ENCODE peak calls at places on chromosomes 12 and 14, in five cellular contexts. One of them, this sample, is unnamed.

GRCh38 chr12:116347265-116347664 is 69.8 kb upstream of the MED13L start:
- DNase-seq in K562: no peak
- DNase-seq in HepG2: no peak
- DNase-seq in H1: no peak
- DNase-seq in HCT116: no peak
- DNase-seq in this sample: no peak

GRCh38 chr14:100504372-100505078 is 82.7 kb downstream of the BEGAIN start:
- DNase-seq in HepG2: peak
- DNase-seq in H1: no peak
- DNase-seq in HCT116: peak
- DNase-seq in K562: no peak
- DNase-seq in this sample: no peak

GRCh38 chr14:101060171-101060601 is 156.7 kb upstream of the RTL1 start:
- DNase-seq in HepG2: no peak
- DNase-seq in H1: no peak
- DNase-seq in K562: no peak
- DNase-seq in HCT116: no peak
- DNase-seq in this sample: no peak

GRCh38 chr14:68649461-68650189 is 143.2 kb downstream of the ZFP36L1 start:
- DNase-seq in H1: no peak
- DNase-seq in HCT116: no peak
- DNase-seq in K562: no peak
- DNase-seq in HepG2: no peak
- DNase-seq in this sample: no peak

GRCh38 chr12:2958432-2959193 is 584 bp upstream of the TEAD4 start:
- DNase-seq in H1: no peak
- DNase-seq in HepG2: peak
- DNase-seq in HCT116: peak
- DNase-seq in K562: peak
- DNase-seq in this sample: no peak

GRCh38 chr14:100072783-100073346 is 7.6 kb downstream of the EVL start:
- DNase-seq in K562: peak
- DNase-seq in H1: no peak
- DNase-seq in HCT116: peak
- DNase-seq in HepG2: no peak
- DNase-seq in this sample: no peak

GRCh38 chr12:28578833-28579252 is 388.6 kb downstream of the CCDC91 start:
- DNase-seq in HCT116: no peak
- DNase-seq in HepG2: no peak
- DNase-seq in H1: no peak
- DNase-seq in K562: no peak
- DNase-seq in this sample: no peak

GRCh38 chr12:8687846-8688601 is 9.8 kb upstream of the RIMKLB start:
- DNase-seq in HCT116: peak
- DNase-seq in H1: no peak
- DNase-seq in K562: peak
- DNase-seq in HepG2: no peak
- DNase-seq in this sample: no peak

GRCh38 chr12:2082321-2082720 is 29.5 kb downstream of the CACNA1C start:
- DNase-seq in K562: no peak
- DNase-seq in HCT116: no peak
- DNase-seq in HepG2: no peak
- DNase-seq in H1: no peak
- DNase-seq in this sample: no peak

GRCh38 chr14:100203962-100204834 is 34.7 kb upstream of the YY1 start:
- DNase-seq in K562: no peak
- DNase-seq in HCT116: no peak
- DNase-seq in HepG2: peak
- DNase-seq in H1: no peak
- DNase-seq in this sample: no peak

GRCh38 chr12:60262378-60262777 is 666.5 kb downstream of the SLC16A7 start:
- DNase-seq in H1: no peak
- DNase-seq in HCT116: no peak
- DNase-seq in K562: no peak
- DNase-seq in HepG2: no peak
- DNase-seq in this sample: no peak

GRCh38 chr14:64447890-64448667 is 17.2 kb upstream of the AKAP5 start:
- DNase-seq in HCT116: no peak
- DNase-seq in K562: no peak
- DNase-seq in HepG2: no peak
- DNase-seq in H1: no peak
- DNase-seq in this sample: no peak

GRCh38 chr14:30440986-30441385 is 118.0 kb upstream of the G2E3 start:
- DNase-seq in HepG2: no peak
- DNase-seq in K562: no peak
- DNase-seq in HCT116: no peak
- DNase-seq in H1: no peak
- DNase-seq in this sample: no peak

GRCh38 chr14:104431929-104432541 is 147.5 kb upstream of the C14orf180 start:
- DNase-seq in HepG2: no peak
- DNase-seq in HCT116: no peak
- DNase-seq in H1: no peak
- DNase-seq in K562: no peak
- DNase-seq in this sample: no peak

GRCh38 chr14:75630695-75631452 is 29.8 kb downstream of the ERG28 start:
- DNase-seq in K562: no peak
- DNase-seq in HepG2: no peak
- DNase-seq in H1: peak
- DNase-seq in HCT116: no peak
- DNase-seq in this sample: no peak

GRCh38 chr12:116918464-116918863 is 7.7 kb downstream of the FBXW8 start:
- DNase-seq in HCT116: no peak
- DNase-seq in K562: peak
- DNase-seq in HepG2: no peak
- DNase-seq in H1: no peak
- DNase-seq in this sample: no peak

GRCh38 chr12:38586652-38587219 is 270.2 kb downstream of the ALG10B start:
- DNase-seq in HepG2: no peak
- DNase-seq in H1: no peak
- DNase-seq in K562: no peak
- DNase-seq in HCT116: no peak
- DNase-seq in this sample: no peak

GRCh38 chr12:870378-870777 is 79.1 kb downstream of the RAD52 start:
- DNase-seq in K562: no peak
- DNase-seq in HCT116: no peak
- DNase-seq in H1: no peak
- DNase-seq in HepG2: no peak
- DNase-seq in this sample: no peak

GRCh38 chr12:96070670-96071279 is 35.4 kb upstream of the LTA4H start:
- DNase-seq in HepG2: peak
- DNase-seq in K562: peak
- DNase-seq in H1: no peak
- DNase-seq in HCT116: no peak
- DNase-seq in this sample: peak

GRCh38 chr12:46956451-46957035 is 122.9 kb upstream of the PCED1B start:
- DNase-seq in HepG2: no peak
- DNase-seq in K562: no peak
- DNase-seq in HCT116: no peak
- DNase-seq in H1: no peak
- DNase-seq in this sample: no peak

GRCh38 chr12:54958048-54958658 is 26.4 kb downstream of the TESPA1 start:
- DNase-seq in K562: peak
- DNase-seq in HCT116: peak
- DNase-seq in H1: no peak
- DNase-seq in HepG2: peak
- DNase-seq in this sample: peak

GRCh38 chr12:65999564-66000280 is 130.8 kb downstream of the LLPH start:
- DNase-seq in K562: no peak
- DNase-seq in HepG2: no peak
- DNase-seq in H1: no peak
- DNase-seq in HCT116: no peak
- DNase-seq in this sample: no peak

GRCh38 chr12:31317471-31318397 is 8.2 kb downstream of the SINHCAF start:
- DNase-seq in K562: no peak
- DNase-seq in H1: no peak
- DNase-seq in HepG2: no peak
- DNase-seq in HCT116: no peak
- DNase-seq in this sample: no peak

GRCh38 chr12:50201987-50202521 is 34.9 kb upstream of the CERS5 start:
- DNase-seq in HCT116: peak
- DNase-seq in HepG2: no peak
- DNase-seq in K562: no peak
- DNase-seq in H1: no peak
- DNase-seq in this sample: no peak

GRCh38 chr12:102120886-102121285 is 903 bp downstream of the PARPBP start:
- DNase-seq in H1: no peak
- DNase-seq in K562: peak
- DNase-seq in HCT116: peak
- DNase-seq in HepG2: peak
- DNase-seq in this sample: no peak

GRCh38 chr12:68334136-68334535 is 2.0 kb upstream of the MDM1 start:
- DNase-seq in K562: no peak
- DNase-seq in H1: no peak
- DNase-seq in HCT116: no peak
- DNase-seq in HepG2: no peak
- DNase-seq in this sample: peak

GRCh38 chr12:80617733-80618132 is 89.7 kb upstream of the MYF6 start:
- DNase-seq in H1: no peak
- DNase-seq in HepG2: no peak
- DNase-seq in K562: no peak
- DNase-seq in HCT116: no peak
- DNase-seq in this sample: no peak

GRCh38 chr12:70448371-70448770 is 82.3 kb downstream of the KCNMB4 start:
- DNase-seq in HCT116: no peak
- DNase-seq in K562: no peak
- DNase-seq in HepG2: no peak
- DNase-seq in H1: no peak
- DNase-seq in this sample: no peak

GRCh38 chr12:59895161-59895785 is 299.4 kb downstream of the SLC16A7 start:
- DNase-seq in HCT116: no peak
- DNase-seq in H1: no peak
- DNase-seq in HepG2: no peak
- DNase-seq in K562: no peak
- DNase-seq in this sample: no peak

GRCh38 chr12:12721251-12721689 is 4.1 kb downstream of the CDKN1B start:
- DNase-seq in HepG2: no peak
- DNase-seq in K562: peak
- DNase-seq in H1: no peak
- DNase-seq in HCT116: no peak
- DNase-seq in this sample: no peak

GRCh38 chr12:1540690-1541089 is 53.7 kb downstream of the FBXL14 start:
- DNase-seq in K562: no peak
- DNase-seq in H1: no peak
- DNase-seq in HepG2: peak
- DNase-seq in HCT116: peak
- DNase-seq in this sample: no peak

GRCh38 chr14:60724080-60724618 is at the start of gene SIX4:
- DNase-seq in HCT116: peak
- DNase-seq in HepG2: peak
- DNase-seq in K562: peak
- DNase-seq in H1: peak
- DNase-seq in this sample: no peak

GRCh38 chr14:68891851-68892660 is 87.0 kb downstream of the ACTN1 start:
- DNase-seq in K562: no peak
- DNase-seq in HCT116: no peak
- DNase-seq in HepG2: no peak
- DNase-seq in H1: no peak
- DNase-seq in this sample: no peak

GRCh38 chr12:71360013-71360412 is 79.6 kb upstream of the LGR5 start:
- DNase-seq in HCT116: no peak
- DNase-seq in H1: no peak
- DNase-seq in HepG2: no peak
- DNase-seq in K562: no peak
- DNase-seq in this sample: no peak

GRCh38 chr14:90555126-90556049 is 158.6 kb downstream of the CALM1 start:
- DNase-seq in HepG2: no peak
- DNase-seq in HCT116: no peak
- DNase-seq in K562: no peak
- DNase-seq in H1: no peak
- DNase-seq in this sample: no peak

GRCh38 chr12:121085113-121085841 is 46.2 kb upstream of the OASL start:
- DNase-seq in H1: no peak
- DNase-seq in HepG2: no peak
- DNase-seq in K562: no peak
- DNase-seq in HCT116: no peak
- DNase-seq in this sample: no peak
- TF ChIP-seq EZH2 in H1: no peak
- TF ChIP-seq EZH2 in HepG2: no peak
- TF ChIP-seq EZH2 in K562: no peak
- TF ChIP-seq EZH2 in HCT116: no peak
- TF ChIP-seq EZH2 in this sample: no peak

GRCh38 chr14:72830786-72831583 is 62.9 kb downstream of the DPF3 start:
- DNase-seq in K562: no peak
- DNase-seq in H1: no peak
- DNase-seq in HepG2: no peak
- DNase-seq in HCT116: no peak
- DNase-seq in this sample: no peak
- TF ChIP-seq CEBPB in K562: no peak
- TF ChIP-seq CEBPB in H1: no peak
- TF ChIP-seq CEBPB in HepG2: no peak
- TF ChIP-seq CEBPB in HCT116: no peak
- TF ChIP-seq CEBPB in this sample: no peak

GRCh38 chr12:120642806-120643205 is 2.4 kb downstream of the CABP1 start:
- DNase-seq in HCT116: no peak
- DNase-seq in K562: no peak
- DNase-seq in HepG2: no peak
- DNase-seq in H1: no peak
- DNase-seq in this sample: no peak
- TF ChIP-seq EZH2 in HCT116: no peak
- TF ChIP-seq EZH2 in K562: no peak
- TF ChIP-seq EZH2 in HepG2: no peak
- TF ChIP-seq EZH2 in H1: no peak
- TF ChIP-seq EZH2 in this sample: no peak

DNA sequence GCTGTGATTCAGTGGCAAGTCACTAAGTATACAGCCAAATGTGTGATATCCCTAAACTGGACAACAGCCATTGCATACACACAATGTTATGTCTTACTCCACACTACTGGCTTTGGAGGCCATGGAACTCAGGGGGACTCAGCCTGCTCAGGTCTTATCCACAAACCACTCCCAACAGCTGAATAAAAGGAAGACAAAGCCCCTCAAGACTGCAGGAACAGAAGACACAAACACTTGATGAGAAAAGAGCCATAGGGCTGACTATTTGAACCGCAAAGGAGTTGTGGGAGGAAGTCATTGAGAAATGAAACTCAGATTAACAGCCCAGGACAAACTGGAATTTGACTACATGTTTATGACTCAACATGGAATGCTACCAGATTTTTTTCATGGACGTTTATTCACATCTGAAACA is 40.9 kb downstream of the PTGER2 start:
- DNase-seq in HepG2: no peak
- DNase-seq in K562: no peak
- DNase-seq in HCT116: no peak
- DNase-seq in H1: no peak
- DNase-seq in this sample: no peak
- TF ChIP-seq CEBPB in HepG2: no peak
- TF ChIP-seq CEBPB in K562: no peak
- TF ChIP-seq CEBPB in HCT116: no peak
- TF ChIP-seq CEBPB in H1: no peak
- TF ChIP-seq CEBPB in this sample: no peak